ENCODE peak calls at places on chromosomes 5 and 9, in eight cellular contexts. J, U, O, G, T, L, B and Z are unnamed samples.

GRCh38 chr9:129185991-129186390 is 7.9 kb upstream of the IER5L start:
- DNase-seq in J (peak; percentile 44), U (peak; percentile 45), O (peak; percentile 56), G (no peak), T (no peak), L (no peak), B (peak; percentile 37), Z (no peak)

GRCh38 chr9:132164604-132165362 is 2.9 kb downstream of the NTNG2 start:
- DNase-seq in J (no peak), U (no peak), O (no peak), G (no peak), T (no peak), L (no peak), B (peak; percentile 87), Z (no peak)

GRCh38 chr9:36997414-36997813 is 36.7 kb downstream of the PAX5 start:
- DNase-seq in J (no peak), U (no peak), O (no peak), G (no peak), T (no peak), L (no peak), B (peak; percentile 28), Z (no peak)

GRCh38 chr5:34570721-34571379 is 85.3 kb upstream of the RAI14 start:
- DNase-seq in J (no peak), U (peak; percentile 16), O (no peak), G (no peak), T (no peak), L (no peak), B (peak; percentile 76), Z (no peak)

GRCh38 chr9:137053944-137054931 is at the start of gene ENTPD2:
- DNase-seq in J (peak; percentile 44), U (peak; percentile 73), O (no peak), G (peak; percentile 89), T (no peak), L (no peak), B (no peak), Z (peak; percentile 40)

GRCh38 chr9:115633099-115633498 is 515.1 kb upstream of the TNC start:
- DNase-seq in J (no peak), U (peak; percentile 89), O (no peak), G (no peak), T (no peak), L (no peak), B (peak; percentile 45), Z (no peak)

GRCh38 chr5:119878712-119879111 is 249.4 kb downstream of the FAM170A start:
- DNase-seq in J (no peak), U (no peak), O (no peak), G (no peak), T (no peak), L (no peak), B (no peak), Z (no peak)

GRCh38 chr5:68071731-68072130 is 143.8 kb upstream of the PIK3R1 start:
- DNase-seq in J (no peak), U (no peak), O (peak; percentile 13), G (no peak), T (no peak), L (no peak), B (peak; percentile 10), Z (no peak)

GRCh38 chr9:89674667-89675402 is 70.0 kb downstream of the GADD45G start:
- DNase-seq in J (no peak), U (no peak), O (no peak), G (peak; percentile 89), T (peak; percentile 72), L (peak; percentile 82), B (no peak), Z (peak; percentile 74)

GRCh38 chr5:12522116-12522515 is 617.9 kb upstream of the CTNND2 start:
- DNase-seq in J (no peak), U (peak; percentile 1), O (no peak), G (no peak), T (no peak), L (no peak), B (no peak), Z (no peak)

GRCh38 chr5:141604318-141604717 is 14.5 kb downstream of the DIAPH1 start:
- DNase-seq in J (no peak), U (peak; percentile 93), O (no peak), G (no peak), T (no peak), L (no peak), B (peak; percentile 95), Z (no peak)

GRCh38 chr5:177269232-177269895 is 34.2 kb downstream of the RAB24 start:
- DNase-seq in J (no peak), U (no peak), O (no peak), G (no peak), T (no peak), L (no peak), B (no peak), Z (no peak)

GRCh38 chr5:142830241-142831018 is 60.3 kb downstream of the ARHGAP26 start:
- DNase-seq in J (no peak), U (no peak), O (no peak), G (no peak), T (no peak), L (no peak), B (peak; percentile 95), Z (no peak)